ENCODE peak calls at places on chromosomes 16 and 17, in five cellular contexts. One of them, this sample, is unnamed.

GRCh38 chr16:16120382-16121184 is 102.7 kb downstream of the ABCC6 start:
- DNase-seq in GM12878: no peak
- DNase-seq in HepG2: no peak
- DNase-seq in K562: peak; percentile 79
- DNase-seq in H1: no peak
- DNase-seq in this sample: peak; percentile 44

GRCh38 chr17:11880714-11881113 is 116.6 kb downstream of the ZNF18 start:
- DNase-seq in GM12878: no peak
- DNase-seq in HepG2: peak; percentile 52
- DNase-seq in K562: peak; percentile 11
- DNase-seq in H1: no peak
- DNase-seq in this sample: peak; percentile 22

GRCh38 chr16:48165961-48166578 is 10.3 kb upstream of the ABCC12 start:
- DNase-seq in GM12878: no peak
- DNase-seq in HepG2: peak; percentile 69
- DNase-seq in K562: no peak
- DNase-seq in H1: no peak
- DNase-seq in this sample: no peak

GRCh38 chr16:29675811-29676643 is 3.0 kb upstream of the QPRT start:
- DNase-seq in GM12878: no peak
- DNase-seq in HepG2: peak; percentile 60
- DNase-seq in K562: peak; percentile 65
- DNase-seq in H1: no peak
- DNase-seq in this sample: peak; percentile 67

GRCh38 chr16:88433632-88434352 is 19.3 kb upstream of the ZFPM1 start:
- DNase-seq in GM12878: no peak
- DNase-seq in HepG2: no peak
- DNase-seq in K562: no peak
- DNase-seq in H1: no peak
- DNase-seq in this sample: no peak

GRCh38 chr17:28549274-28550132 is 2.9 kb downstream of the UNC119 start:
- DNase-seq in GM12878: no peak
- DNase-seq in HepG2: no peak
- DNase-seq in K562: no peak
- DNase-seq in H1: no peak
- DNase-seq in this sample: no peak

GRCh38 chr17:20127660-20128413 is 118.7 kb downstream of the SPECC1 start:
- DNase-seq in GM12878: no peak
- DNase-seq in HepG2: peak; percentile 20
- DNase-seq in K562: no peak
- DNase-seq in H1: no peak
- DNase-seq in this sample: no peak

GRCh38 chr17:69524854-69525253 is 110.4 kb downstream of the MAP2K6 start:
- DNase-seq in GM12878: no peak
- DNase-seq in HepG2: no peak
- DNase-seq in K562: no peak
- DNase-seq in H1: no peak
- DNase-seq in this sample: no peak

GRCh38 chr17:12549499-12549901 is 116.2 kb upstream of the MYOCD start:
- DNase-seq in GM12878: no peak
- DNase-seq in HepG2: no peak
- DNase-seq in K562: no peak
- DNase-seq in H1: no peak
- DNase-seq in this sample: no peak

GRCh38 chr17:44374306-44375195 is 10.9 kb upstream of the FAM171A2 start:
- DNase-seq in GM12878: no peak
- DNase-seq in HepG2: peak; percentile 87
- DNase-seq in K562: peak; percentile 79
- DNase-seq in H1: peak; percentile 75
- DNase-seq in this sample: peak; percentile 44

GRCh38 chr17:6936370-6937028 is 59.4 kb upstream of the ALOX12 start:
- DNase-seq in GM12878: no peak
- DNase-seq in HepG2: no peak
- DNase-seq in K562: no peak
- DNase-seq in H1: no peak
- DNase-seq in this sample: peak; percentile 33

GRCh38 chr17:1959871-1960569 is 65.1 kb downstream of the RTN4RL1 start:
- DNase-seq in GM12878: no peak
- DNase-seq in HepG2: no peak
- DNase-seq in K562: no peak
- DNase-seq in H1: no peak
- DNase-seq in this sample: no peak

GRCh38 chr16:10172848-10173655 is 9.2 kb downstream of the GRIN2A start:
- DNase-seq in GM12878: peak; percentile 4
- DNase-seq in HepG2: no peak
- DNase-seq in K562: no peak
- DNase-seq in H1: no peak
- DNase-seq in this sample: no peak

GRCh38 chr16:77169650-77170236 is 21.2 kb upstream of the MON1B start:
- DNase-seq in GM12878: no peak
- DNase-seq in HepG2: peak; percentile 52
- DNase-seq in K562: peak; percentile 60
- DNase-seq in H1: peak; percentile 17
- DNase-seq in this sample: peak; percentile 45

GRCh38 chr17:6327007-6327406 is 107.9 kb downstream of the AIPL1 start:
- DNase-seq in GM12878: no peak
- DNase-seq in HepG2: no peak
- DNase-seq in K562: no peak
- DNase-seq in H1: no peak
- DNase-seq in this sample: no peak

GRCh38 chr16:31177136-31177535 is 2.8 kb upstream of the FUS start:
- DNase-seq in GM12878: no peak
- DNase-seq in HepG2: no peak
- DNase-seq in K562: no peak
- DNase-seq in H1: no peak
- DNase-seq in this sample: no peak

GRCh38 chr16:35011-35775 is 18.2 kb downstream of the POLR3K start:
- DNase-seq in GM12878: no peak
- DNase-seq in HepG2: no peak
- DNase-seq in K562: no peak
- DNase-seq in H1: no peak
- DNase-seq in this sample: no peak

GRCh38 chr16:81932668-81933067 is 78.6 kb downstream of the SDR42E1 start:
- DNase-seq in GM12878: no peak
- DNase-seq in HepG2: no peak
- DNase-seq in K562: no peak
- DNase-seq in H1: no peak
- DNase-seq in this sample: no peak

GRCh38 chr17:34377078-34377823 is 14.2 kb upstream of the CCL1 start:
- DNase-seq in GM12878: no peak
- DNase-seq in HepG2: no peak
- DNase-seq in K562: no peak
- DNase-seq in H1: no peak
- DNase-seq in this sample: no peak

GRCh38 chr16:27470567-27471431 is 68.8 kb downstream of the IL21R start:
- DNase-seq in GM12878: no peak
- DNase-seq in HepG2: peak; percentile 91
- DNase-seq in K562: peak; percentile 45
- DNase-seq in H1: no peak
- DNase-seq in this sample: no peak

GRCh38 chr16:1920727-1921155 is 2.5 kb upstream of the HS3ST6 start:
- DNase-seq in GM12878: no peak
- DNase-seq in HepG2: no peak
- DNase-seq in K562: peak; percentile 83
- DNase-seq in H1: no peak
- DNase-seq in this sample: peak; percentile 56

GRCh38 chr17:31537558-31537957 is 146.1 kb downstream of the RAB11FIP4 start:
- DNase-seq in GM12878: no peak
- DNase-seq in HepG2: no peak
- DNase-seq in K562: no peak
- DNase-seq in H1: no peak
- DNase-seq in this sample: no peak

GRCh38 chr16:21684199-21684598 is 20.4 kb downstream of the OTOA start:
- DNase-seq in GM12878: no peak
- DNase-seq in HepG2: peak; percentile 50
- DNase-seq in K562: peak; percentile 65
- DNase-seq in H1: no peak
- DNase-seq in this sample: peak; percentile 42

GRCh38 chr17:31369266-31369665 is 22.2 kb upstream of the RAB11FIP4 start:
- DNase-seq in GM12878: no peak
- DNase-seq in HepG2: no peak
- DNase-seq in K562: no peak
- DNase-seq in H1: no peak
- DNase-seq in this sample: no peak

GRCh38 chr17:69525920-69526841 is 111.7 kb downstream of the MAP2K6 start:
- DNase-seq in GM12878: no peak
- DNase-seq in HepG2: peak; percentile 65
- DNase-seq in K562: peak; percentile 47
- DNase-seq in H1: peak; percentile 13
- DNase-seq in this sample: peak; percentile 60

GRCh38 chr17:39632153-39632941 is 4.6 kb upstream of the STARD3 start:
- DNase-seq in GM12878: no peak
- DNase-seq in HepG2: no peak
- DNase-seq in K562: no peak
- DNase-seq in H1: no peak
- DNase-seq in this sample: no peak

GRCh38 chr16:65065031-65065430 is 56.8 kb downstream of the CDH11 start:
- DNase-seq in GM12878: no peak
- DNase-seq in HepG2: no peak
- DNase-seq in K562: no peak
- DNase-seq in H1: no peak
- DNase-seq in this sample: no peak

GRCh38 chr16:88685156-88686061 is 898 bp downstream of the SNAI3 start:
- DNase-seq in GM12878: no peak
- DNase-seq in HepG2: no peak
- DNase-seq in K562: peak; percentile 73
- DNase-seq in H1: no peak
- DNase-seq in this sample: peak; percentile 79

GRCh38 chr17:80822021-80822699 is 169.5 kb upstream of the CHMP6 start:
- DNase-seq in GM12878: no peak
- DNase-seq in HepG2: no peak
- DNase-seq in K562: no peak
- DNase-seq in H1: no peak
- DNase-seq in this sample: no peak

GRCh38 chr16:65117701-65118448 is 4.0 kb downstream of the CDH11 start:
- DNase-seq in GM12878: peak; percentile 2
- DNase-seq in HepG2: peak; percentile 59
- DNase-seq in K562: peak; percentile 40
- DNase-seq in H1: no peak
- DNase-seq in this sample: peak; percentile 65

GRCh38 chr17:15894258-15894657 is 50.7 kb upstream of the ADORA2B start:
- DNase-seq in GM12878: no peak
- DNase-seq in HepG2: no peak
- DNase-seq in K562: no peak
- DNase-seq in H1: no peak
- DNase-seq in this sample: no peak

GRCh38 chr16:85955566-85955965 is 56.6 kb downstream of the IRF8 start:
- DNase-seq in GM12878: no peak
- DNase-seq in HepG2: no peak
- DNase-seq in K562: no peak
- DNase-seq in H1: no peak
- DNase-seq in this sample: no peak

GRCh38 chr17:42288985-42289862 is 926 bp downstream of the STAT5A start:
- DNase-seq in GM12878: no peak
- DNase-seq in HepG2: no peak
- DNase-seq in K562: peak; percentile 83
- DNase-seq in H1: no peak
- DNase-seq in this sample: no peak

GRCh38 chr17:42288078-42288984 is at the start of gene STAT5A:
- DNase-seq in GM12878: no peak
- DNase-seq in HepG2: peak; percentile 40
- DNase-seq in K562: peak; percentile 68
- DNase-seq in H1: no peak
- DNase-seq in this sample: peak; percentile 90

GRCh38 chr17:42290577-42290976 is 2.3 kb downstream of the STAT5A start:
- DNase-seq in GM12878: no peak
- DNase-seq in HepG2: no peak
- DNase-seq in K562: no peak
- DNase-seq in H1: no peak
- DNase-seq in this sample: peak; percentile 15

GRCh38 chr17:42291136-42291535 is 2.8 kb downstream of the STAT5A start:
- DNase-seq in GM12878: no peak
- DNase-seq in HepG2: no peak
- DNase-seq in K562: no peak
- DNase-seq in H1: no peak
- DNase-seq in this sample: no peak

GRCh38 chr17:42289863-42290165 is 1.5 kb downstream of the STAT5A start:
- DNase-seq in GM12878: no peak
- DNase-seq in HepG2: no peak
- DNase-seq in K562: no peak
- DNase-seq in H1: no peak
- DNase-seq in this sample: peak; percentile 16
- TF ChIP-seq RFX5 in GM12878: no peak
- TF ChIP-seq RFX5 in HepG2: no peak
- TF ChIP-seq RFX5 in K562: no peak
- TF ChIP-seq RFX5 in H1: no peak
- TF ChIP-seq RFX5 in this sample: no peak

GRCh38 chr17:76556759-76557367 is 17.0 kb downstream of the PRCD start:
- DNase-seq in GM12878: no peak
- DNase-seq in HepG2: peak; percentile 53
- DNase-seq in K562: no peak
- DNase-seq in H1: no peak
- DNase-seq in this sample: no peak
- TF ChIP-seq POLR2AphosphoS5 in GM12878: no peak
- TF ChIP-seq POLR2AphosphoS5 in HepG2: no peak
- TF ChIP-seq POLR2AphosphoS5 in K562: no peak
- TF ChIP-seq POLR2AphosphoS5 in H1: no peak
- TF ChIP-seq POLR2AphosphoS5 in this sample: no peak

DNA sequence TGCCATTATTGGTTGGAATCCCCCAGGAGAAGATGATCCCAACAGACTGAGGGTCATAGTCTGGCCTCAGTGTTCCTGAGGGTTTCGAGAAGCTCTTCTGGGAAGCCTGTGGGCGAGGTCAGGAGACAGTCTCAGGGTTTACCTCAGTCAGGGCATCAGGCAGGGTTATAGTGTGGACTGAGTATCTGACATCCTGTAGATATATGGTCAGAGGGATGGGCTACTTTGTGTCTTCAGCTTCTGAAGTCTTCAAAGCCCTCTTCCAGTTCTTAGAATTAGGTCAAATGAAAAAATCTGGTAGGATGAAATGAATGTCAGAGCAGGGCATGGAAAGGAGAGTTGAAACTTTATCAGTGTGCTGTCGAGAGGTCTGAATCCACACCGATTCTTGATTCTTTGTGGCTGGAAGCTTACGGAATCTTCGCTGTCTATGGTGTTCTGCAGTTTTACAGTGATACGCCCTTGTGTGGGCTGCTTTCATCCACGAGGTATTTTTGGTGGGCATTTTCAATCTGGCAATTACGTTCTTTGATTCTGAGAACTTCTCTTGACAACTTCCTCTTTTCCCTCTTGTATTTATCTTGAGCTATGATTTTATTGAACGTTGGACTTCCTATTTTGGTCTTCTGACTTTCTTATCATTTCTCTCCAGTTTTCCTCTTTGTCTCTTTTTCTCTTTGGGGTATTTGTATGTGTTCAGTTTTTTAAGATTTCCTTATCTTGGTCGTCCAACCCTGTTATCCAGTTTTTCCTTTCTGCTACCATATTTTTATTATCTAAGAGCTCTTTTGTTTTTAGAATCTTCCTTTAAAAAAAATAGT is 30.4 kb downstream of the BPTF start:
- DNase-seq in GM12878: no peak
- DNase-seq in HepG2: no peak
- DNase-seq in K562: no peak
- DNase-seq in H1: no peak
- DNase-seq in this sample: no peak
- TF ChIP-seq CHD2 in GM12878: no peak
- TF ChIP-seq CHD2 in HepG2: no peak
- TF ChIP-seq CHD2 in K562: no peak
- TF ChIP-seq CHD2 in H1: no peak
- TF ChIP-seq CHD2 in this sample: no peak

GRCh38 chr17:79089720-79090502 is 15.3 kb downstream of the ENGASE start:
- DNase-seq in GM12878: no peak
- DNase-seq in HepG2: no peak
- DNase-seq in K562: no peak
- DNase-seq in H1: no peak
- DNase-seq in this sample: no peak
- TF ChIP-seq RFX5 in GM12878: no peak
- TF ChIP-seq RFX5 in HepG2: no peak
- TF ChIP-seq RFX5 in K562: no peak
- TF ChIP-seq RFX5 in H1: no peak
- TF ChIP-seq RFX5 in this sample: no peak